ENCODE peak calls at places on chromosome 11, in five cellular contexts. B is upper lobe of right lung; I is suprapubic skin; E is activated naive CD4-positive, alpha-beta T cell treated with anti-CD3 and anti-CD28 coated beads, Interleukin-2, amount 10 ng/mL, durations not matched to agents 7 days and 5 days; C is COR-L47. U is an unnamed sample.

GRCh38 chr11:84648413-84648812 is 978.7 kb downstream of the DLG2 start:
- DNase-seq in C (peak), I (no peak), B (no peak), E (no peak), U (no peak)

GRCh38 chr11:47399860-47400812 is 8.3 kb upstream of the SLC39A13 start:
- DNase-seq in B (no peak), E (peak), C (no peak), I (peak), U (no peak)

GRCh38 chr11:2691355-2691761 is 8.4 kb downstream of the KCNQ1OT1 start:
- DNase-seq in B (no peak), I (peak), E (no peak), C (no peak), U (no peak)

GRCh38 chr11:76325149-76325548 is 55.8 kb downstream of the THAP12 start:
- DNase-seq in E (no peak), C (no peak), I (no peak), B (no peak), U (no peak)

GRCh38 chr11:117610901-117611300 is 186.1 kb downstream of the DSCAML1 start:
- DNase-seq in E (no peak), B (no peak), C (peak), I (peak), U (no peak)

GRCh38 chr11:121572581-121573059 is 119.9 kb upstream of the SORL1-AS1 start:
- DNase-seq in E (no peak), B (no peak), C (no peak), I (no peak), U (no peak)

GRCh38 chr11:2092956-2093412 is 46.2 kb downstream of the IGF2 start:
- DNase-seq in E (peak), B (peak), C (peak), I (peak), U (no peak)

GRCh38 chr11:107591098-107591445 is at the start of gene ELMOD1:
- DNase-seq in B (peak), E (peak), I (no peak), C (peak), U (no peak)

GRCh38 chr11:19370100-19370861 is 129.5 kb upstream of the E2F8 start:
- DNase-seq in C (no peak), B (no peak), E (no peak), I (peak), U (no peak)

GRCh38 chr11:77884186-77884828 is 63.4 kb downstream of the AAMDC start:
- DNase-seq in B (no peak), I (no peak), C (no peak), E (no peak), U (no peak)

GRCh38 chr11:67376873-67377808 is 3.7 kb upstream of the CLCF1 start:
- DNase-seq in C (no peak), I (no peak), E (no peak), B (no peak), U (no peak)

GRCh38 chr11:66365166-66365565 is 6.4 kb downstream of the SLC29A2 start:
- DNase-seq in E (no peak), B (no peak), I (no peak), C (no peak), U (no peak)

GRCh38 chr11:225734-226453 is 10.2 kb downstream of the SIRT3 start:
- DNase-seq in B (no peak), I (no peak), E (no peak), C (no peak), U (no peak)

GRCh38 chr11:9852465-9852864 is 188.6 kb downstream of the SWAP70 start:
- DNase-seq in E (no peak), B (no peak), C (no peak), I (no peak), U (no peak)

GRCh38 chr11:45144126-45145082 is 2.0 kb upstream of the PRDM11 start:
- DNase-seq in B (peak), C (no peak), E (no peak), I (peak), U (no peak)

GRCh38 chr11:123000721-123001120 is 19.1 kb upstream of the BSX start:
- DNase-seq in I (no peak), C (no peak), B (no peak), E (no peak), U (no peak)

GRCh38 chr11:116879789-116880402 is 42.5 kb upstream of the APOA1 start:
- DNase-seq in E (peak), B (no peak), I (no peak), C (peak), U (peak)

GRCh38 chr11:116199182-116199581 is 573.6 kb downstream of the BUD13 start:
- DNase-seq in E (no peak), C (peak), B (no peak), I (no peak), U (no peak)

GRCh38 chr11:71499125-71499524 is 27.9 kb upstream of the KRTAP5-7 start:
- DNase-seq in C (peak), E (no peak), I (peak), B (no peak), U (no peak)

GRCh38 chr11:126282742-126283591 is at the start of gene TIRAP:
- DNase-seq in B (peak), C (peak), I (peak), E (peak), U (peak)

GRCh38 chr11:110908401-110909106 is 196.3 kb upstream of the ARHGAP20 start:
- DNase-seq in I (no peak), C (no peak), B (no peak), E (peak), U (no peak)

GRCh38 chr11:96169250-96169649 is 173.7 kb downstream of the MAML2 start:
- DNase-seq in C (no peak), B (no peak), I (no peak), E (no peak), U (no peak)

GRCh38 chr11:106493751-106494150 is 416.3 kb downstream of the AASDHPPT start:
- DNase-seq in B (no peak), C (no peak), E (no peak), I (no peak), U (no peak)

GRCh38 chr11:96091476-96091875 is 167.6 kb upstream of the MTMR2 start:
- DNase-seq in I (no peak), C (no peak), E (peak), B (no peak), U (no peak)

GRCh38 chr11:118979434-118979833 is 7.9 kb downstream of the FOXR1 start:
- DNase-seq in C (no peak), B (no peak), I (no peak), E (no peak), U (no peak)

GRCh38 chr11:953513-953912 is 27.8 kb downstream of the AP2A2 start:
- DNase-seq in B (no peak), E (no peak), I (no peak), C (no peak), U (no peak)

GRCh38 chr11:60912223-60912850 is 1.6 kb upstream of the TMEM109 start:
- DNase-seq in E (no peak), B (no peak), I (no peak), C (no peak), U (no peak)

GRCh38 chr11:85776951-85777602 is 33.9 kb downstream of the SYTL2 start:
- DNase-seq in I (no peak), E (no peak), C (no peak), B (no peak), U (no peak)

GRCh38 chr11:71446942-71447688 is 1.1 kb downstream of the DHCR7 start:
- DNase-seq in I (no peak), E (no peak), B (no peak), C (no peak), U (no peak)

GRCh38 chr11:71563401-71563800 is 2.0 kb upstream of the KRTAP5-10 start:
- DNase-seq in B (no peak), C (peak), I (no peak), E (peak), U (no peak)

GRCh38 chr11:124108158-124108557 is 7.1 kb upstream of the VWA5A start:
- DNase-seq in E (peak), I (no peak), B (no peak), C (peak), U (no peak)

GRCh38 chr11:12838463-12839120 is 164.4 kb downstream of the TEAD1 start:
- DNase-seq in C (no peak), B (no peak), I (no peak), E (no peak), U (no peak)

GRCh38 chr11:10305964-10306918 is 1.4 kb downstream of the ADM start:
- DNase-seq in C (no peak), B (no peak), E (peak), I (peak), U (no peak)

GRCh38 chr11:27162237-27162636 is 121.6 kb downstream of the BBOX1 start:
- DNase-seq in B (no peak), E (no peak), C (no peak), I (no peak), U (no peak)

GRCh38 chr11:83836883-83837654 is 550.9 kb upstream of the CCDC90B start:
- DNase-seq in I (no peak), B (no peak), C (peak), E (peak), U (no peak)